ENCODE peak calls at places on chromosomes 6 and 20, in nine cellular contexts. U is hepatocyte; A is uterus; M is testis; V is cardiac muscle cell; T is foreskin keratinocyte; D is CD8-positive, alpha-beta T cell; Z is esophagus squamous epithelium; J is SJSA1. R is an unnamed sample.

GRCh38 chr6:373773-374724 is 17.5 kb upstream of the IRF4 start:
- DNase-seq in D (no peak), U (peak), Z (no peak), T (no peak), J (no peak), M (no peak), V (peak), A (no peak), R (no peak)

GRCh38 chr6:160129886-160130615 is 8.4 kb downstream of the SLC22A1 start:
- DNase-seq in Z (no peak), U (no peak), M (no peak), A (no peak), V (no peak), J (no peak), D (peak), T (no peak), R (no peak)

GRCh38 chr6:80144753-80145152 is 38.3 kb downstream of the BCKDHB start:
- DNase-seq in J (no peak), A (no peak), V (no peak), M (no peak), D (no peak), T (no peak), U (no peak), Z (no peak), R (no peak)

GRCh38 chr20:3071266-3071609 is 182 bp upstream of the OXT start:
- DNase-seq in U (no peak), T (no peak), D (no peak), M (no peak), A (no peak), Z (no peak), V (no peak), J (no peak), R (no peak)

GRCh38 chr6:74318738-74319137 is 622.7 kb downstream of the CD109 start:
- DNase-seq in J (no peak), T (no peak), A (no peak), U (no peak), Z (no peak), M (no peak), V (no peak), D (no peak), R (no peak)

GRCh38 chr6:20661721-20662120 is 127.5 kb downstream of the CDKAL1 start:
- DNase-seq in V (no peak), T (peak), D (no peak), J (peak), U (no peak), Z (no peak), M (no peak), A (no peak), R (no peak)

GRCh38 chr20:4820833-4821518 is 99.3 kb downstream of the PRND start:
- DNase-seq in Z (no peak), T (no peak), J (no peak), V (no peak), U (no peak), D (no peak), M (peak), A (peak), R (no peak)

GRCh38 chr20:53940883-53941546 is 129.4 kb downstream of the BCAS1 start:
- DNase-seq in U (no peak), A (no peak), Z (no peak), J (peak), M (no peak), D (no peak), V (no peak), T (no peak), R (no peak)

GRCh38 chr6:32153252-32153834 is 598 bp upstream of the PPT2 start:
- DNase-seq in T (peak), U (peak), A (peak), D (no peak), M (no peak), V (peak), Z (no peak), J (no peak), R (no peak)

GRCh38 chr20:33667245-33668086 is 723 bp downstream of the ACTL10 start:
- DNase-seq in Z (no peak), D (peak), J (no peak), A (peak), U (no peak), M (no peak), V (no peak), T (no peak), R (peak)

GRCh38 chr6:163529605-163530004 is 115.1 kb downstream of the QKI start:
- DNase-seq in T (peak), U (peak), V (no peak), J (peak), D (no peak), M (no peak), Z (no peak), A (no peak), R (no peak)

GRCh38 chr6:38161331-38161730 is 341.8 kb downstream of the ZFAND3 start:
- DNase-seq in U (no peak), T (no peak), J (no peak), A (no peak), M (no peak), V (no peak), D (no peak), Z (no peak), R (no peak)

GRCh38 chr20:40673442-40673841 is 15.6 kb downstream of the MAFB start:
- DNase-seq in M (no peak), J (no peak), T (peak), V (no peak), Z (no peak), U (no peak), A (no peak), D (no peak), R (no peak)

GRCh38 chr20:62598761-62599194 is 43.5 kb upstream of the SLCO4A1 start:
- DNase-seq in Z (no peak), T (no peak), A (no peak), D (no peak), M (no peak), V (no peak), U (no peak), J (no peak), R (no peak)

GRCh38 chr6:87200469-87201174 is 45.3 kb downstream of the ZNF292 start:
- DNase-seq in U (no peak), V (no peak), Z (no peak), D (no peak), A (peak), T (no peak), J (no peak), M (no peak), R (no peak)

GRCh38 chr6:35071347-35071994 is 69.7 kb downstream of the TCP11 start:
- DNase-seq in T (no peak), Z (no peak), J (no peak), V (no peak), U (no peak), M (no peak), D (no peak), A (no peak), R (no peak)

GRCh38 chr6:41283597-41283996 is 2.9 kb downstream of the TREM1 start:
- DNase-seq in V (no peak), Z (no peak), J (no peak), D (no peak), U (no peak), M (no peak), A (no peak), T (no peak), R (no peak)

GRCh38 chr6:117448011-117448410 is 22.3 kb upstream of the ROS1 start:
- DNase-seq in J (peak), M (no peak), D (no peak), Z (no peak), T (no peak), V (no peak), A (no peak), U (no peak), R (no peak)

GRCh38 chr6:105452376-105452775 is 49.5 kb upstream of the PREP start:
- DNase-seq in M (no peak), A (no peak), V (no peak), Z (no peak), D (no peak), J (no peak), T (no peak), U (no peak), R (no peak)

GRCh38 chr6:33744001-33744848 is 2.5 kb downstream of the IP6K3 start:
- DNase-seq in M (peak), U (peak), T (peak), J (peak), D (peak), Z (no peak), V (peak), A (peak), R (peak)
- H3K27ac ChIP-seq in M (no peak), U (peak), T (no peak), J (no peak), D (no peak), Z (peak), V (peak), A (peak), R (peak)

DNA sequence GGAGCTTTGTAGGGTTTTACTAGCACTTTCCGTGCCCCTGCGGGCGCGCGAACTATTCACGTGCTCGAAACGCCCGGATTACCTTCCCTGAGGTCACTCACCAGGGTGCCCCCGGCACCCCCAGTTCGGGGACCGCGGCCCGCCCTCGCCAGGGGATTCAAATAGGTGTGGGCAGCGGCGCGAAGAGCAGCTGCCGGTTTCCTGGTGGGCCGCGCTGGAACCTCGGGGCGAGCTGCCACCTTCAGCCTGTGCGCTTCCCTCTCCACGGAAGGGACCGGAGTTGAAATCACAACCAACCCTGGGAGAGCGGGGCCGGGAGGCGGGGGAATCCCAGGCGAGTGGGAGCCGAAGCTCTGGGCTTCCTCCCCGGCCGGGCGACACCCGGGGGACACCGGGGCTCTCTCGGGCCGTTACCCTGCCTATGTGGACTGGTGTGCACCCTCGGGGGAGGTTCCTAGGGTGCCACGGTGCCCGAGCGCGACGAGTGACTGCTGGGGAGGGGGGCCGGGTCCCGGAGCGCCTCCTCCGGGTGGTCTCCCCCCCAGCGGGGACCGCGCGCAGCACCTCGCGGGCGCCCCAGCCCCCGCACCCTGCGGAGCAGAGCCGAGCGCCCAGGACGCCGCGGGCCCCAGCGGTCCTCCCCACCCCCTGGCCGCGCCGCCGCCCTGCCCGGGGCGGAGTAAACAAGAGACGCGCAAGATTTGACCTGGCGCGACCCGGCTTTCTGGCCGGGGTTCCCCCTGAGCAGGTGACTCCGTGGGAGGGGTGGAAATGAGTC is 2.1 kb upstream of the HIVEP2 start:
- DNase-seq in Z (no peak), T (peak), M (peak), J (peak), V (peak), D (peak), A (peak), U (peak), R (peak)
- H3K27ac ChIP-seq in Z (peak), T (peak), M (peak), J (peak), V (peak), D (peak), A (peak), U (peak), R (peak)

GRCh38 chr6:156776470-156776840 is 723 bp upstream of the ARID1B start:
- DNase-seq in T (peak), A (no peak), Z (no peak), D (no peak), M (no peak), J (no peak), U (peak), V (no peak), R (no peak)
- H3K27ac ChIP-seq in T (peak), A (peak), Z (peak), D (peak), M (peak), J (peak), U (peak), V (peak), R (peak)

GRCh38 chr6:37140145-37140544 is 29.8 kb upstream of the PIM1 start:
- DNase-seq in M (no peak), J (no peak), D (no peak), A (no peak), U (no peak), V (no peak), T (no peak), Z (no peak), R (no peak)
- H3K27ac ChIP-seq in M (no peak), J (peak), D (no peak), A (peak), U (peak), V (no peak), T (no peak), Z (no peak), R (no peak)

GRCh38 chr6:137217801-137218472 is 1.2 kb downstream of the IFNGR1 start:
- DNase-seq in T (peak), D (no peak), M (peak), A (no peak), U (peak), J (no peak), V (no peak), Z (no peak), R (no peak)

GRCh38 chr6:137214931-137215330 is 4.3 kb downstream of the IFNGR1 start:
- DNase-seq in J (no peak), U (no peak), M (no peak), V (no peak), T (peak), D (no peak), A (no peak), Z (no peak), R (no peak)

GRCh38 chr6:137216875-137217553 is 2.2 kb downstream of the IFNGR1 start:
- DNase-seq in T (peak), A (no peak), U (no peak), V (no peak), J (no peak), M (peak), D (no peak), Z (no peak), R (no peak)

GRCh38 chr6:137213813-137214212 is 5.4 kb downstream of the IFNGR1 start:
- DNase-seq in A (no peak), M (no peak), U (no peak), Z (no peak), V (no peak), J (no peak), T (no peak), D (no peak), R (no peak)

DNA sequence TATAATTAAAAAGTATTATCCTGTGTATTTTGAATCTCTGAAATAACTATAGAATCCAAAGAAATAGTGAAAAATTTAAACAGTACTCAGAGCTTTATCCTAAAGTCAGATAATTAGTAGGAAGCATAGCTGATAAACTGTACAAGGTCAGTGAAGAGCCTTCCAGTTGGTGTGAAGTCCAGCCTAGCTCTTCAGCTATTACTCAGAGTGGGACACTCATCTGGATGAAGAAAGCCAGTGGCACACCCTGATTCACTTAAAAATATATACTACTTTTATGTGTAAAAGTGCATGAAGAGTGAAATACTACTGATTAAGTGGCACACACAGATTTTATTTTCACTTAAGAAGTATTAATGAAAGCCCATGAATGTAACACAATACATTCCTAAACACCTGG is 3.1 kb downstream of the IFNGR1 start:
- DNase-seq in V (no peak), A (no peak), D (no peak), U (no peak), M (no peak), T (no peak), J (no peak), Z (no peak), R (no peak)
- H3K27ac ChIP-seq in V (peak), A (peak), D (no peak), U (peak), M (peak), T (peak), J (no peak), Z (peak), R (no peak)

GRCh38 chr6:134817448-134817847 is 132.5 kb downstream of the ALDH8A1 start:
- DNase-seq in V (no peak), T (no peak), J (no peak), M (no peak), Z (no peak), D (no peak), A (no peak), U (no peak), R (no peak)

GRCh38 chr6:134816780-134817179 is 133.1 kb downstream of the ALDH8A1 start:
- DNase-seq in A (no peak), T (no peak), V (no peak), U (no peak), J (no peak), M (no peak), Z (no peak), D (no peak), R (no peak)

GRCh38 chr6:134819236-134819635 is 130.7 kb downstream of the ALDH8A1 start:
- DNase-seq in D (no peak), U (no peak), T (no peak), J (no peak), V (no peak), Z (no peak), M (no peak), A (no peak), R (no peak)

GRCh38 chr6:134814076-134814709 is 135.7 kb downstream of the ALDH8A1 start:
- DNase-seq in M (no peak), Z (no peak), T (peak), J (peak), V (no peak), A (no peak), U (no peak), D (no peak), R (no peak)

GRCh38 chr6:134816300-134816699 is 133.6 kb downstream of the ALDH8A1 start:
- DNase-seq in U (no peak), J (no peak), M (no peak), T (no peak), Z (no peak), V (no peak), A (no peak), D (no peak), R (no peak)
- H3K27ac ChIP-seq in U (no peak), J (no peak), M (no peak), T (no peak), Z (no peak), V (no peak), A (no peak), D (no peak), R (no peak)

GRCh38 chr20:44070139-44070900 is 116.7 kb downstream of the JPH2 start:
- DNase-seq in D (peak), Z (no peak), U (no peak), T (no peak), A (no peak), M (no peak), J (no peak), V (no peak), R (peak)
- H3K27ac ChIP-seq in D (peak), Z (no peak), U (no peak), T (no peak), A (no peak), M (no peak), J (no peak), V (no peak), R (peak)

DNA sequence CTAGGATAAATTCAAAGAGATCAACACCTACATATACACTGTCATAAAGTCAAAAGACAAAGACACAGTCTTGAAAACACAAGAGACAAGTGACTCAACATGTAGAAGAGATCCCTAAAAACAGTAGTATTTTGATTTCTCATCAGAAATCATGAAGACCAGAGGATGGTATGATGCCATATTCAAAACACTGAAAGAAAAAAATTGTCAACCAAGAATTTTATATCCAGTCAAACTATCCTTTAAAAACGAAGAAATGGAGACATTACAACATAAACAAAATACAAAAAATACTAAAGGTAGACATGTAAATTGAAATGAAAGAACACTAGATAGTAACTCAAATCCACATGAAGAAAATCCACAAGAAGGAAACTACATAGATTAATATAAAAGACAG is 27.3 kb upstream of the HBS1L start:
- DNase-seq in Z (no peak), M (no peak), A (no peak), U (no peak), V (no peak), J (no peak), T (no peak), D (no peak), R (no peak)
- H3K27ac ChIP-seq in Z (no peak), M (no peak), A (no peak), U (no peak), V (no peak), J (no peak), T (no peak), D (no peak), R (no peak)

GRCh38 chr6:149451361-149452061 is 33.3 kb downstream of the ZC3H12D start:
- DNase-seq in J (no peak), T (no peak), V (peak), M (no peak), D (no peak), U (peak), A (no peak), Z (no peak), R (no peak)
- H3K27ac ChIP-seq in J (no peak), T (no peak), V (no peak), M (no peak), D (no peak), U (no peak), A (no peak), Z (no peak), R (no peak)